ENCODE peak calls at places on chromosome 1, in eight cellular contexts. V is IMR-90, I is cardiac muscle cell, F is choroid plexus epithelial cell, N is stromal cell of bone marrow, U is NCI-H1436, P is left lung, J is T1000. L is an unnamed sample.

GRCh38 chr1:109783436-109783835 is 19.7 kb upstream of the EPS8L3 start:
- DNase-seq in V (peak; percentile 76), I (peak; percentile 78), F (peak; percentile 58), N (peak; percentile 39), U (no peak), P (no peak), J (peak; percentile 37), L (no peak)

GRCh38 chr1:150695561-150695960 is 1.4 kb downstream of the GOLPH3L start:
- DNase-seq in V (peak; percentile 12), I (peak; percentile 12), F (peak; percentile 18), N (no peak), U (no peak), P (no peak), J (no peak), L (no peak)

GRCh38 chr1:9653783-9654517 is 2.4 kb downstream of the PIK3CD start:
- DNase-seq in V (no peak), I (no peak), F (no peak), N (no peak), U (no peak), P (no peak), J (no peak), L (no peak)

GRCh38 chr1:9822897-9823692 is 670 bp downstream of the CLSTN1 start:
- DNase-seq in V (peak; percentile 15), I (peak; percentile 32), F (peak; percentile 21), N (no peak), U (no peak), P (peak; percentile 80), J (no peak), L (no peak)

GRCh38 chr1:15950763-15951295 is 25.1 kb downstream of the ZBTB17 start:
- DNase-seq in V (peak; percentile 42), I (peak; percentile 88), F (peak; percentile 60), N (no peak), U (no peak), P (no peak), J (peak; percentile 84), L (no peak)

GRCh38 chr1:184596950-184597651 is 157.6 kb downstream of the EDEM3 start:
- DNase-seq in V (no peak), I (no peak), F (no peak), N (no peak), U (no peak), P (no peak), J (no peak), L (no peak)

GRCh38 chr1:244050835-244051444 is at the start of gene ZBTB18:
- DNase-seq in V (peak; percentile 82), I (peak; percentile 42), F (peak; percentile 87), N (no peak), U (no peak), P (no peak), J (no peak), L (peak; percentile 91)

GRCh38 chr1:9107156-9107555 is 21.7 kb downstream of the GPR157 start:
- DNase-seq in V (no peak), I (peak; percentile 48), F (peak; percentile 28), N (no peak), U (no peak), P (no peak), J (no peak), L (no peak)

GRCh38 chr1:193104496-193104905 is 713 bp downstream of the GLRX2 start:
- DNase-seq in V (peak; percentile 56), I (peak; percentile 54), F (peak; percentile 42), N (no peak), U (no peak), P (peak; percentile 92), J (no peak), L (peak; percentile 62)

GRCh38 chr1:196910208-196910607 is 22.4 kb downstream of the CFHR4 start:
- DNase-seq in V (peak; percentile 7), I (no peak), F (peak; percentile 26), N (no peak), U (no peak), P (no peak), J (no peak), L (no peak)

GRCh38 chr1:45334308-45335245 is 5.4 kb upstream of the TOE1 start:
- DNase-seq in V (peak; percentile 16), I (peak; percentile 25), F (peak; percentile 37), N (no peak), U (no peak), P (no peak), J (no peak), L (peak; percentile 66)

GRCh38 chr1:37392051-37392450 is 82.3 kb upstream of the ZC3H12A start:
- DNase-seq in V (no peak), I (no peak), F (no peak), N (no peak), U (no peak), P (no peak), J (no peak), L (no peak)

GRCh38 chr1:7550261-7550850 is 220.7 kb upstream of the VAMP3 start:
- DNase-seq in V (no peak), I (no peak), F (no peak), N (no peak), U (no peak), P (no peak), J (no peak), L (no peak)

L was measured in pons.